ENCODE peak calls at places on chromosomes 12 and 14, in four cellular contexts. N is AG10803, A is dermis microvascular lymphatic vessel endothelial cell, J is EH. C is an unnamed sample.

GRCh38 chr12:117933545-117933944 is 35.2 kb downstream of the KSR2 start:
- DNase-seq in N (no peak), A (no peak), J (no peak), C (no peak)

GRCh38 chr12:78179346-78179745 is 348.7 kb downstream of the NAV3 start:
- DNase-seq in N (no peak), A (no peak), J (no peak), C (no peak)

GRCh38 chr14:99412122-99413061 is 68.3 kb downstream of the SETD3 start:
- DNase-seq in N (peak), A (no peak), J (peak), C (no peak)

GRCh38 chr14:103294091-103294490 is 39.9 kb upstream of the EIF5 start:
- DNase-seq in N (no peak), A (no peak), J (no peak), C (no peak)

GRCh38 chr12:91854725-91855124 is 290.9 kb downstream of the BTG1 start:
- DNase-seq in N (peak), A (no peak), J (peak), C (no peak)

GRCh38 chr12:53502331-53502730 is 1.2 kb downstream of the TARBP2 start:
- DNase-seq in N (no peak), A (no peak), J (no peak), C (no peak)

GRCh38 chr14:92108345-92109254 is 2.2 kb upstream of the ATXN3 start:
- DNase-seq in N (no peak), A (no peak), J (no peak), C (no peak)

GRCh38 chr12:112546339-112546738 is 127.6 kb downstream of the PTPN11 start:
- DNase-seq in N (no peak), A (no peak), J (no peak), C (no peak)

GRCh38 chr12:851913-852312 is 97.6 kb downstream of the RAD52 start:
- DNase-seq in N (peak), A (no peak), J (peak), C (no peak)

GRCh38 chr14:103495854-103496253 is 26.8 kb downstream of the CKB start:
- DNase-seq in N (no peak), A (no peak), J (no peak), C (no peak)

GRCh38 chr12:107487011-107487680 is 198.5 kb upstream of the PWP1 start:
- DNase-seq in N (no peak), A (no peak), J (no peak), C (no peak)

GRCh38 chr12:52835271-52836041 is 1.3 kb upstream of the KRT79 start:
- DNase-seq in N (no peak), A (no peak), J (no peak), C (no peak)

GRCh38 chr12:44709166-44709565 is 166.9 kb downstream of the NELL2 start:
- DNase-seq in N (no peak), A (no peak), J (no peak), C (no peak)

GRCh38 chr14:71231521-71232393 is 324.5 kb downstream of the PCNX1 start:
- DNase-seq in N (no peak), A (no peak), J (no peak), C (no peak)

GRCh38 chr12:132618683-132619043 is at the start of gene P2RX2:
- DNase-seq in N (no peak), A (no peak), J (no peak), C (no peak)

GRCh38 chr12:54431911-54432814 is 13.1 kb upstream of the ITGA5 start:
- DNase-seq in N (peak), A (peak), J (peak), C (no peak)

GRCh38 chr12:21940972-21941521 is at the start of gene ABCC9:
- DNase-seq in N (peak), A (no peak), J (peak), C (no peak)

GRCh38 chr12:100795193-100796179 is 910 bp downstream of the ANO4 start:
- DNase-seq in N (no peak), A (no peak), J (peak), C (no peak)

GRCh38 chr12:121776190-121777098 is 17.0 kb downstream of the RHOF start:
- DNase-seq in N (peak), A (no peak), J (peak), C (no peak)

GRCh38 chr12:103505371-103506236 is 9.8 kb upstream of the C12orf42 start:
- DNase-seq in N (no peak), A (no peak), J (no peak), C (no peak)

GRCh38 chr12:92070864-92071445 is 74.7 kb downstream of the BTG1 start:
- DNase-seq in N (peak), A (no peak), J (peak), C (no peak)

GRCh38 chr12:89238593-89238992 is 113.7 kb downstream of the DUSP6 start:
- DNase-seq in N (no peak), A (peak), J (no peak), C (peak)

GRCh38 chr14:100955201-100955600 is 51.7 kb upstream of the RTL1 start:
- DNase-seq in N (peak), A (no peak), J (peak), C (no peak)

GRCh38 chr14:70785556-70785955 is 23.8 kb downstream of the MAP3K9 start:
- DNase-seq in N (no peak), A (no peak), J (no peak), C (no peak)

GRCh38 chr14:53553221-53553620 is 400.1 kb upstream of the DDHD1 start:
- DNase-seq in N (no peak), A (no peak), J (no peak), C (no peak)

GRCh38 chr12:69951108-69951507 is 126.1 kb downstream of the MYRFL start:
- DNase-seq in N (no peak), A (no peak), J (no peak), C (no peak)

GRCh38 chr12:123034022-123034541 is 53.6 kb downstream of the ARL6IP4 start:
- DNase-seq in N (no peak), A (no peak), J (no peak), C (no peak)

GRCh38 chr12:122079532-122080081 is 1.1 kb downstream of the MLXIP start:
- DNase-seq in N (no peak), A (no peak), J (peak), C (no peak)

GRCh38 chr14:23694085-23694975 is 58.2 kb downstream of the DHRS2 start:
- DNase-seq in N (peak), A (no peak), J (peak), C (no peak)

GRCh38 chr12:67827820-67828383 is 161.3 kb upstream of the IFNG-AS1 start:
- DNase-seq in N (peak), A (no peak), J (peak), C (peak)

GRCh38 chr12:94874986-94875312 is 128.5 kb downstream of the NDUFA12 start:
- DNase-seq in N (no peak), A (no peak), J (no peak), C (no peak)

GRCh38 chr14:81235096-81235495 is 14.3 kb upstream of the GTF2A1 start:
- DNase-seq in N (no peak), A (no peak), J (no peak), C (no peak)

GRCh38 chr12:120971299-120972180 is 6.8 kb upstream of the HNF1A start:
- DNase-seq in N (peak), A (peak), J (peak), C (peak)

GRCh38 chr12:130087222-130087621 is 75.0 kb upstream of the FZD10 start:
- DNase-seq in N (no peak), A (no peak), J (no peak), C (no peak)

GRCh38 chr12:42977451-42978230 is 388.1 kb upstream of the PRICKLE1 start:
- DNase-seq in N (no peak), A (no peak), J (peak), C (no peak)

GRCh38 chr14:71308671-71309070 is 401.4 kb downstream of the PCNX1 start:
- DNase-seq in N (no peak), A (no peak), J (no peak), C (no peak)

GRCh38 chr12:27000962-27001361 is 13.2 kb downstream of the TM7SF3 start:
- DNase-seq in N (no peak), A (no peak), J (no peak), C (no peak)

GRCh38 chr14:54749727-54750126 is 152.9 kb downstream of the GCH1 start:
- DNase-seq in N (no peak), A (no peak), J (no peak), C (no peak)